ENCODE peak calls at places on chromosomes 12 and 14, in six cellular contexts. W is CD8-positive, alpha-beta T cell; Y is CD8-positive, alpha-beta memory T cell; G is AG10803; Z is uterus; Q is left ventricle myocardium inferior. A is an unnamed sample.
A peak's percentile ranks its signal among the peaks of the same experiment; 100 is the strongest.

GRCh38 chr12:75437564-75437963 is 43.0 kb upstream of the GLIPR1 start:
- DNase-seq in Y (no peak), G (peak; percentile 31), Q (no peak), W (no peak), Z (no peak), A (no peak)

GRCh38 chr12:123180171-123180570 is 29.3 kb upstream of the PITPNM2 start:
- DNase-seq in Q (no peak), W (no peak), G (no peak), Z (no peak), Y (no peak), A (no peak)

GRCh38 chr14:99751539-99752485 is 41.4 kb upstream of the EML1 start:
- DNase-seq in Q (peak; percentile 11), Y (no peak), W (no peak), Z (no peak), G (peak; percentile 43), A (peak; percentile 62)

GRCh38 chr14:95415993-95416392 is 96.3 kb upstream of the CLMN start:
- DNase-seq in W (no peak), Q (no peak), G (no peak), Y (no peak), Z (no peak), A (no peak)

GRCh38 chr12:31895449-31896150 is 63.6 kb upstream of the RESF1 start:
- DNase-seq in W (no peak), Y (no peak), Z (no peak), G (no peak), Q (no peak), A (no peak)

GRCh38 chr12:56080556-56081138 is 682 bp downstream of the ERBB3 start:
- DNase-seq in Q (no peak), Y (no peak), Z (no peak), G (no peak), W (no peak), A (no peak)

GRCh38 chr12:46675736-46676135 is 150.1 kb downstream of the SLC38A4 start:
- DNase-seq in Q (no peak), Y (no peak), G (peak; percentile 48), W (no peak), Z (no peak), A (no peak)

GRCh38 chr12:46459111-46459510 is 86.5 kb upstream of the SLC38A2 start:
- DNase-seq in Z (no peak), G (peak; percentile 41), W (peak; percentile 20), Q (no peak), Y (no peak), A (peak; percentile 76)

GRCh38 chr14:38056270-38056669 is 151.4 kb upstream of the SSTR1 start:
- DNase-seq in W (no peak), Z (no peak), Y (no peak), G (no peak), Q (no peak), A (no peak)

GRCh38 chr12:57726151-57726883 is 12.2 kb downstream of the AGAP2 start:
- DNase-seq in Q (peak; percentile 73), Z (peak; percentile 84), Y (no peak), W (no peak), G (peak; percentile 86), A (peak; percentile 94)

GRCh38 chr12:64780531-64781373 is 21.5 kb upstream of the GNS start:
- DNase-seq in Z (peak; percentile 26), W (no peak), Y (no peak), Q (peak; percentile 45), G (no peak), A (no peak)

GRCh38 chr12:26734510-26735248 is 98.3 kb downstream of the ITPR2 start:
- DNase-seq in Z (no peak), G (no peak), W (no peak), Q (no peak), Y (no peak), A (no peak)

GRCh38 chr12:26735249-26735639 is 97.8 kb downstream of the ITPR2 start:
- DNase-seq in G (no peak), Z (no peak), W (no peak), Q (no peak), Y (no peak), A (no peak)

GRCh38 chr12:26737487-26738030 is 95.4 kb downstream of the ITPR2 start:
- DNase-seq in Y (no peak), G (no peak), Z (no peak), W (no peak), Q (no peak), A (no peak)

GRCh38 chr12:26740348-26740747 is 92.6 kb downstream of the ITPR2 start:
- DNase-seq in G (no peak), Z (no peak), Y (no peak), Q (no peak), W (no peak), A (no peak)

DNA sequence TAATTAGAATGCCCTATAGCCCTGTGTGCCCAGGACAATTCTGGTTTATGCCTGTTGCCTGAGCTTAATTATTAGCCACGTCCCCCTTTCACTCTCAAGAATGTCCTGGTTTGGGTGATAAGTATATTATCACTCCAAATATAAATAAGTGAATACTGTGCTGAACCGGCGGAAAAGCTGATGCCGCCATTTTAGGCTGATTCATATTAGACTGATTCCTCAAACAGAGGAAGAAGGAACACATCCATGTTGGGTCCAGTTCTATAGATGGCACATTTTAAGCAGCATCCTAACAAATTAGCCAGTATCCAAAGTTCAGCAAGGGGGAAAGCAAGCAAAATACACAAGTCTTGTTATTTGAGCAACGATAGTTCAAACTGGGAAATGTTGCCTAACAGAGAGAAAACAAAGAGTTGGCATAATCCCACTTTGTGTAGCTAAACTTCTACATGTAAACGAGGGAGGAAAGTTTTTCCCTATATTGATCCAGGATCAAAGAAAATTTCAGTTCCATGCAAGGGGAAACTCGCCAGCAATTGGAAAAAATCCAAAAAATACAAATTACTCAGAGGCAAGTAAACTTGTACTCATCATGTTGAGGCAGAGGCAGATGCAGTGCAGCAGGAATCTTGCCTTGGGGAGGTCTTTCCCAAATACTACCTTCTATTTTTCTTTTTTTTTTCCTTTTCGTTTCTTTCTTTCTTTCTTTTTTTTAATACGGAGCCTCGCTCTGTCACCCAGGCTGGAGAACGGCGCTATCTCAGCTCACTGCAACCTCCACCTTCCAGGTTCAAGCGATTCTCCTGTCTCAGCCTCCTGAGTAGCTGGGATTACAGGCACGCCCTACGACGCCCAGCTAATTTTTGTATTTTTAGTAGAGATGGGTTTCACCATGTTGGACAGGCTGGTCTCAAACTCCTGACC is 96.2 kb downstream of the ITPR2 start:
- DNase-seq in G (no peak), W (no peak), Y (no peak), Z (no peak), Q (no peak), A (peak; percentile 50)
- H3K4me3 ChIP-seq in G (no peak overlapping the region), W (no peak overlapping the region), Y (no peak overlapping the region), Z (no peak overlapping the region), Q (no peak overlapping the region), A (no peak overlapping the region)

GRCh38 chr12:40831916-40832315 is 139.7 kb downstream of the CNTN1 start:
- DNase-seq in W (no peak), Q (no peak), Y (no peak), Z (no peak), G (no peak), A (no peak)

GRCh38 chr12:40829738-40830144 is 137.5 kb downstream of the CNTN1 start:
- DNase-seq in W (no peak), Q (no peak), Z (no peak), Y (no peak), G (no peak), A (peak; percentile 31)

GRCh38 chr12:40828593-40828990 is 136.4 kb downstream of the CNTN1 start:
- DNase-seq in W (peak; percentile 8), Q (no peak), G (no peak), Z (no peak), Y (no peak), A (no peak)

GRCh38 chr12:40825156-40825555 is 132.9 kb downstream of the CNTN1 start:
- DNase-seq in Z (no peak), W (no peak), G (no peak), Q (no peak), Y (no peak), A (no peak)

DNA sequence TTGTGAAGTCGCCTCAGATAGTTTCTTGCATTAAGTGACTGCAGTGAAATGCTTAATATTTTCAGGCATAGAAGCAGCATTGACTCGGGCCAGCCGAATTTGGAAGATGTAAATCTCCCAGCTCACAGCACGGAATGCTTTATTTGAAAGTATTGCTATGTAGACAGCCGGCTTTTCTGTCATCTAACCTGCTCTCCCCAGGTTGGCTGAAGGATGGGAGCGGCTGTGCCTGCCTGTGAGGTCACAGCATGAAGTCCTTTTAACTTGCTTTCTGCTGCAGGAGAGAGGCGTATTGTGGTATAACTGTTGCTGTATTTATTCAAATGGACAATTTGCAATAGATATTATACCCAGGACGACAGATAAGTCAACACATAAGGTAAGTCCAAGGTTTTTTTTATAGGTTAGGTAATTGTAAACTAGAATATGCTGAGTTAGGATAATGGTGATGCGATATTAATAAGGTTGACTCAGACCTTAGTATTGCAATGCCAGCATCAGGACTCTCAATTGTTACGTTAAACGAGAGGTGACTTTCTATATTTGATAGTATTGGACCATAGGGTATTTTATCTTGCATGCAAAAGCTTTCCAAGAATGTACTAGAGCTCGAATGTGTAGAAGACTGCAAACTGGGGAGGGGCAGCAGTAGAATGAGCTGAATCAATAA is 135.8 kb downstream of the CNTN1 start:
- DNase-seq in Z (no peak), Y (no peak), W (no peak), G (no peak), Q (no peak), A (no peak)
- H3K4me3 ChIP-seq in Z (no peak overlapping the region), Y (no peak overlapping the region), W (no peak overlapping the region), G (no peak overlapping the region), Q (no peak overlapping the region), A (no peak overlapping the region)

GRCh38 chr12:37672655-37673260 is 643.8 kb upstream of the ALG10B start:
- DNase-seq in Y (no peak), Q (no peak), G (no peak), Z (no peak), W (no peak), A (peak; percentile 1)
- H3K4me3 ChIP-seq in Y (no peak overlapping the region), Q (no peak overlapping the region), G (no peak overlapping the region), Z (no peak overlapping the region), W (no peak overlapping the region), A (no peak overlapping the region)

GRCh38 chr12:132610896-132611602 is 667 bp upstream of the LRCOL1 start:
- DNase-seq in Y (no peak), Z (no peak), W (no peak), G (no peak), Q (no peak), A (no peak)

GRCh38 chr12:132608231-132609171 is 1.9 kb downstream of the LRCOL1 start:
- DNase-seq in G (no peak), W (no peak), Q (no peak), Y (no peak), Z (no peak), A (no peak)

GRCh38 chr12:132606927-132607326 is 3.5 kb downstream of the LRCOL1 start:
- DNase-seq in W (no peak), G (no peak), Q (no peak), Z (no peak), Y (no peak), A (no peak)

GRCh38 chr12:132611620-132612019 is 1.2 kb upstream of the LRCOL1 start:
- DNase-seq in G (no peak), W (no peak), Q (no peak), Y (no peak), Z (no peak), A (no peak)

DNA sequence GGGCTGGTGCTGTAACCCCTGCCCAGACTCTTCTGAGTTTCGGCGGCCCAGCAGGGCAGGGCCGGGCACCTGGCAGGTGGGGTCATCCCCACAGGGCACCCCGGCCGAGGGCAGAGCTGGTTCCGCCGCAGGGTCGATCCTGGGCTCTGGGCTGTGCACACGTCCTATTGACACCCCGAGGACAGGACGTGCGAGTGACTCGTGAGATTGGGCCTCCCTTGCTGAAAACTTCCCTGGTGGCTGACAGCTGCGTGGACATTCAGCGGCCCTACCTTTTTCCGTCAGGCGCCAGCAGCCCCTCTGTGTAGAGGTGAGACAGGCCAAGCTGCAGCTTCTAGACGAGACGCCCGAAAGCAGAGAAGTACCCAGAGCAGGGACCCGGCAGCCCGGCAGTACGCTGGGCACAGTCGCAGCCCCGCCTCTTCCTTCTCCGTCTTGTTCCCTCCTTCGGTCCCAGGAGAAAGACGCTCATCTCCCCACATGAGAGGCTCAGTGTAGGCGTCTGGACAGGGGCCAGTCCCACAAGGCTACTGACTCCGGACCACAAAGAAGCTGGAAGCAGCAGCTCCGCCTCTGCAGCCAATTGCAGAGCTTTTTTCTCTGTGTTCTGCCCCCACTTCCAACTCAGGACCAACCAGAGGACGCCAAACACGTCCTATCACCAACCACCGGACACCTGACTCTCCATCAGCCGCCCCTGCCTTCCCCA is at the start of gene LRCOL1:
- DNase-seq in Y (no peak), Q (peak; percentile 63), G (peak; percentile 81), Z (no peak), W (no peak), A (peak; percentile 90)
- H3K4me3 ChIP-seq in Y (no peak within 1 kb of the TSS), Q (peak within 1 kb of the TSS; percentile 42), G (peak within 1 kb of the TSS; percentile 24), Z (no peak within 1 kb of the TSS), W (no peak within 1 kb of the TSS), A (peak within 1 kb of the TSS; percentile 32)

A was measured in foreskin fibroblast.